ENCODE peak calls at places on chromosomes 16 and 17, in six cellular contexts. U is A549, B is progenitor cell of endocrine pancreas, Q is stomach, H is GM10248, Z is heart right ventricle. K is an unnamed sample.
A peak's percentile ranks its signal among the peaks of the same experiment; 100 is the strongest.

GRCh38 chr17:67515490-67516088 is 138.5 kb downstream of the PITPNC1 start:
- DNase-seq in U (no peak), B (no peak), Q (no peak), H (no peak), Z (no peak), K (no peak)

GRCh38 chr17:38617074-38617860 is 11.5 kb upstream of the SRCIN1 start:
- DNase-seq in U (no peak), B (no peak), Q (no peak), H (no peak), Z (no peak), K (no peak)

GRCh38 chr16:50699345-50700159 is 6.1 kb downstream of the NOD2 start:
- DNase-seq in U (peak; percentile 19), B (no peak), Q (no peak), H (no peak), Z (no peak), K (no peak)

GRCh38 chr16:72936408-72936807 is 111.5 kb downstream of the ZFHX3 start:
- DNase-seq in U (no peak), B (no peak), Q (no peak), H (no peak), Z (no peak), K (no peak)

GRCh38 chr16:75420987-75421819 is 12.1 kb downstream of the CFDP1 start:
- DNase-seq in U (peak; percentile 45), B (peak; percentile 27), Q (peak; percentile 70), H (no peak), Z (peak; percentile 82), K (no peak)

GRCh38 chr17:80877095-80877828 is 114.4 kb upstream of the CHMP6 start:
- DNase-seq in U (no peak), B (no peak), Q (no peak), H (peak; percentile 88), Z (no peak), K (peak; percentile 91)

GRCh38 chr16:68972720-68973119 is 129.4 kb downstream of the TANGO6 start:
- DNase-seq in U (peak; percentile 71), B (no peak), Q (no peak), H (no peak), Z (no peak), K (no peak)

GRCh38 chr17:2909853-2910234 is 113.6 kb downstream of the RAP1GAP2 start:
- DNase-seq in U (no peak), B (no peak), Q (no peak), H (no peak), Z (no peak), K (no peak)

GRCh38 chr16:84329849-84330684 is 35.4 kb downstream of the WFDC1 start:
- DNase-seq in U (no peak), B (no peak), Q (no peak), H (no peak), Z (no peak), K (no peak)

GRCh38 chr17:43907425-43907981 is at the start of gene MPP2:
- DNase-seq in U (peak; percentile 71), B (peak; percentile 72), Q (peak; percentile 73), H (peak; percentile 48), Z (peak; percentile 72), K (peak; percentile 55)

GRCh38 chr17:1229354-1229890 is 40.8 kb upstream of the BHLHA9 start:
- DNase-seq in U (no peak), B (peak; percentile 30), Q (peak; percentile 71), H (peak; percentile 95), Z (peak; percentile 70), K (peak; percentile 98)

GRCh38 chr16:4370570-4371480 is 823 bp upstream of the VASN start:
- DNase-seq in U (no peak), B (no peak), Q (no peak), H (no peak), Z (peak; percentile 79), K (no peak)

GRCh38 chr17:17289091-17289490 is 8.0 kb upstream of the COPS3 start:
- DNase-seq in U (no peak), B (no peak), Q (no peak), H (no peak), Z (no peak), K (no peak)

GRCh38 chr16:66717112-66717675 is 20.7 kb upstream of the CMTM4 start:
- DNase-seq in U (peak; percentile 51), B (no peak), Q (no peak), H (no peak), Z (peak; percentile 30), K (peak; percentile 18)
- TF ChIP-seq CTCF in U (peak; percentile 27), B (peak; percentile 54), Q (no peak), H (peak; percentile 26), Z (peak; percentile 5), K (no peak)

GRCh38 chr16:26070595-26071170 is 378.9 kb downstream of the HS3ST4 start:
- DNase-seq in U (no peak), B (no peak), Q (no peak), H (no peak), Z (no peak), K (no peak)
- TF ChIP-seq CTCF in U (no peak), B (no peak), Q (no peak), H (no peak), Z (no peak), K (no peak)

GRCh38 chr17:77771998-77772397 is 186.5 kb upstream of the TNRC6C start:
- DNase-seq in U (no peak), B (no peak), Q (no peak), H (no peak), Z (no peak), K (no peak)

GRCh38 chr17:77772899-77773358 is 185.6 kb upstream of the TNRC6C start:
- DNase-seq in U (no peak), B (no peak), Q (no peak), H (no peak), Z (no peak), K (no peak)

GRCh38 chr17:77771587-77771986 is 186.9 kb upstream of the TNRC6C start:
- DNase-seq in U (no peak), B (no peak), Q (no peak), H (no peak), Z (no peak), K (no peak)

GRCh38 chr17:77771145-77771544 is 187.4 kb upstream of the TNRC6C start:
- DNase-seq in U (no peak), B (no peak), Q (no peak), H (no peak), Z (no peak), K (no peak)

DNA sequence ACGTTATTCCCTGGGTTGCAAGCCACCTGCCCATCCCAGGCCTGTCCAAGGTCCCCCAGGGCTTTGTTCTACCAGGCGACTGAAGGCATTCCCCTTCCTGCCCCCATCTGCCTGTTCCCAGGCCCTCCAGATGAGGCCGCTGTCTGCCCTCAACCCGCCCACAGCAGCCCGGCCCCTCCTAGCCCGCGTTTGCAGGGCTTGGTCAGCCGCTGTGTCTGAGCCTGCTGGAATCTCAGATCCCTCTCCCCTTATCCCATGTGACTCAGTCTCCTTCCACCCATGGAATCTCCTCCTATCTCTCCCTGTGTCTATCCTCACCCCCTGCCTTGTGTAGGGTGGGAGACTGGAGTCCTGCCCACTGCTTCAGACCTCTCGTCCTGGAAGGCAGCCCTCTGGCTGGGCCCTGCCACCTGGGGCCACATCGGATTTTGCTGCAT is 186.0 kb upstream of the TNRC6C start:
- DNase-seq in U (peak; percentile 60), B (peak; percentile 37), Q (peak; percentile 64), H (peak; percentile 86), Z (peak; percentile 76), K (peak; percentile 87)
- TF ChIP-seq CTCF in U (peak; percentile 52), B (peak; percentile 65), Q (peak; percentile 14), H (peak; percentile 79), Z (peak; percentile 67), K (peak; percentile 81)

GRCh38 chr17:79192503-79193500 is 118.2 kb downstream of the ENGASE start:
- DNase-seq in U (no peak), B (peak; percentile 77), Q (no peak), H (peak; percentile 57), Z (peak; percentile 48), K (peak; percentile 67)
- TF ChIP-seq CTCF in U (no peak), B (no peak), Q (no peak), H (no peak), Z (no peak), K (no peak)

DNA sequence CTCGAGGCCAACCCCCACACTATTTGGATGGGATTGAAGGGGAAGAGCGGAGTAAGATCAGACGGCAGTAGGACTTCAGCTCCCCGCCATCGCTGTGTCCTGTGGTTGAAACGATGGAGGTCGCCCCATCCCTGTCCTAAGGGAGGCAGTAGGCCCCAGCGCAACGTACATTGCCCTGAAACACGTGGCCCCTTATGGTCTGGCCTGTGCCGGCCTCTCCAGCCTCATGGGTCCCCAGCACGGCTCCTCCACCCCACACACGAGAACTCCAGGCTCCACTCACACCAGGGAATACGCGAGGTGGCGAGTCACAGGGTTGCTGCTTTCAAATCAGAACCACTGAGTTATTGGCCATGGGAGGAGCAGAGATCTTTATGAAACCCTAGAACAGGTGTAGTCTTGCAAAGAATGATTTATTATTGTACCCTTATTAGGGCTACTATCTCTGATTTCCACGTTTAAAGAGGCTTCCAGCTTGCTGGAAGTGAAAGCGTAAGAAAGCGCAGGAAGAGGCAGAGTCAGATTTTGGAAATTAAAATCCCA is 669 bp upstream of the DCTPP1 start:
- DNase-seq in U (no peak), B (no peak), Q (no peak), H (no peak), Z (peak; percentile 24), K (no peak)
- TF ChIP-seq CTCF in U (no peak), B (no peak), Q (no peak), H (peak; percentile 28), Z (peak; percentile 18), K (no peak)

K was measured in GM20000.